ENCODE peak calls at places on chromosomes 3 and 15, in ten cellular contexts. One of them, this sample, is unnamed.

GRCh38 chr15:93587046-93587445 is 498.0 kb upstream of the RGMA start:
- DNase-seq in dorsolateral prefrontal cortex: no peak
- DNase-seq in AG04450: no peak
- DNase-seq in NB4: no peak
- DNase-seq in AG09319: no peak
- DNase-seq in AG10803: no peak
- DNase-seq in progenitor cell of endocrine pancreas: no peak
- DNase-seq in osteocyte: no peak
- DNase-seq in stomach: no peak
- DNase-seq in esophagus muscularis mucosa: no peak
- DNase-seq in this sample: no peak

GRCh38 chr3:129421988-129422745 is 6.3 kb downstream of the EFCAB12 start:
- DNase-seq in dorsolateral prefrontal cortex: no peak
- DNase-seq in AG04450: no peak
- DNase-seq in NB4: no peak
- DNase-seq in AG09319: no peak
- DNase-seq in AG10803: no peak
- DNase-seq in progenitor cell of endocrine pancreas: no peak
- DNase-seq in osteocyte: no peak
- DNase-seq in stomach: no peak
- DNase-seq in esophagus muscularis mucosa: no peak
- DNase-seq in this sample: no peak

GRCh38 chr3:132973441-132973840 is 64.8 kb upstream of the TMEM108 start:
- DNase-seq in dorsolateral prefrontal cortex: no peak
- DNase-seq in AG04450: no peak
- DNase-seq in NB4: no peak
- DNase-seq in AG09319: no peak
- DNase-seq in AG10803: no peak
- DNase-seq in progenitor cell of endocrine pancreas: no peak
- DNase-seq in osteocyte: no peak
- DNase-seq in stomach: no peak
- DNase-seq in esophagus muscularis mucosa: no peak
- DNase-seq in this sample: no peak

GRCh38 chr15:99605990-99606389 is 40.2 kb downstream of the MEF2A start:
- DNase-seq in dorsolateral prefrontal cortex: no peak
- DNase-seq in AG04450: no peak
- DNase-seq in NB4: no peak
- DNase-seq in AG09319: no peak
- DNase-seq in AG10803: no peak
- DNase-seq in progenitor cell of endocrine pancreas: no peak
- DNase-seq in osteocyte: no peak
- DNase-seq in stomach: no peak
- DNase-seq in esophagus muscularis mucosa: no peak
- DNase-seq in this sample: no peak

GRCh38 chr3:44962606-44963393 is 13.2 kb downstream of the ZDHHC3 start:
- DNase-seq in dorsolateral prefrontal cortex: no peak
- DNase-seq in AG04450: no peak
- DNase-seq in NB4: no peak
- DNase-seq in AG09319: no peak
- DNase-seq in AG10803: no peak
- DNase-seq in progenitor cell of endocrine pancreas: no peak
- DNase-seq in osteocyte: no peak
- DNase-seq in stomach: no peak
- DNase-seq in esophagus muscularis mucosa: no peak
- DNase-seq in this sample: peak

GRCh38 chr3:16587047-16587702 is 18.0 kb downstream of the DAZL start:
- DNase-seq in dorsolateral prefrontal cortex: no peak
- DNase-seq in AG04450: no peak
- DNase-seq in NB4: no peak
- DNase-seq in AG09319: no peak
- DNase-seq in AG10803: no peak
- DNase-seq in progenitor cell of endocrine pancreas: no peak
- DNase-seq in osteocyte: no peak
- DNase-seq in stomach: no peak
- DNase-seq in esophagus muscularis mucosa: no peak
- DNase-seq in this sample: no peak

GRCh38 chr15:66833372-66833771 is 131.3 kb downstream of the SMAD6 start:
- DNase-seq in dorsolateral prefrontal cortex: no peak
- DNase-seq in AG04450: no peak
- DNase-seq in NB4: peak
- DNase-seq in AG09319: no peak
- DNase-seq in AG10803: no peak
- DNase-seq in progenitor cell of endocrine pancreas: no peak
- DNase-seq in osteocyte: no peak
- DNase-seq in stomach: no peak
- DNase-seq in esophagus muscularis mucosa: no peak
- DNase-seq in this sample: no peak

GRCh38 chr3:110318108-110318507 is 753.5 kb upstream of the NECTIN3 start:
- DNase-seq in dorsolateral prefrontal cortex: no peak
- DNase-seq in AG04450: no peak
- DNase-seq in NB4: no peak
- DNase-seq in AG09319: no peak
- DNase-seq in AG10803: peak
- DNase-seq in progenitor cell of endocrine pancreas: no peak
- DNase-seq in osteocyte: no peak
- DNase-seq in stomach: no peak
- DNase-seq in esophagus muscularis mucosa: no peak
- DNase-seq in this sample: no peak

GRCh38 chr15:78415284-78415683 is 22.7 kb upstream of the IREB2 start:
- DNase-seq in dorsolateral prefrontal cortex: no peak
- DNase-seq in AG04450: no peak
- DNase-seq in NB4: peak
- DNase-seq in AG09319: no peak
- DNase-seq in AG10803: peak
- DNase-seq in progenitor cell of endocrine pancreas: no peak
- DNase-seq in osteocyte: no peak
- DNase-seq in stomach: no peak
- DNase-seq in esophagus muscularis mucosa: no peak
- DNase-seq in this sample: no peak

GRCh38 chr3:134030801-134031619 is 1.3 kb upstream of the SLCO2A1 start:
- DNase-seq in dorsolateral prefrontal cortex: no peak
- DNase-seq in AG04450: no peak
- DNase-seq in NB4: no peak
- DNase-seq in AG09319: no peak
- DNase-seq in AG10803: no peak
- DNase-seq in progenitor cell of endocrine pancreas: no peak
- DNase-seq in osteocyte: no peak
- DNase-seq in stomach: no peak
- DNase-seq in esophagus muscularis mucosa: peak
- DNase-seq in this sample: no peak

GRCh38 chr3:134031620-134031915 is 1.8 kb upstream of the SLCO2A1 start:
- DNase-seq in dorsolateral prefrontal cortex: no peak
- DNase-seq in AG04450: no peak
- DNase-seq in NB4: no peak
- DNase-seq in AG09319: no peak
- DNase-seq in AG10803: no peak
- DNase-seq in progenitor cell of endocrine pancreas: no peak
- DNase-seq in osteocyte: no peak
- DNase-seq in stomach: no peak
- DNase-seq in esophagus muscularis mucosa: peak
- DNase-seq in this sample: no peak

GRCh38 chr3:134035836-134036235 is 6.1 kb upstream of the SLCO2A1 start:
- DNase-seq in dorsolateral prefrontal cortex: no peak
- DNase-seq in AG04450: no peak
- DNase-seq in NB4: no peak
- DNase-seq in AG09319: no peak
- DNase-seq in AG10803: no peak
- DNase-seq in progenitor cell of endocrine pancreas: no peak
- DNase-seq in osteocyte: peak
- DNase-seq in stomach: no peak
- DNase-seq in esophagus muscularis mucosa: no peak
- DNase-seq in this sample: no peak

GRCh38 chr3:134034005-134034785 is 4.5 kb upstream of the SLCO2A1 start:
- DNase-seq in dorsolateral prefrontal cortex: no peak
- DNase-seq in AG04450: peak
- DNase-seq in NB4: no peak
- DNase-seq in AG09319: no peak
- DNase-seq in AG10803: peak
- DNase-seq in progenitor cell of endocrine pancreas: no peak
- DNase-seq in osteocyte: peak
- DNase-seq in stomach: no peak
- DNase-seq in esophagus muscularis mucosa: peak
- DNase-seq in this sample: no peak

GRCh38 chr3:134033315-134033996 is 3.7 kb upstream of the SLCO2A1 start:
- DNase-seq in dorsolateral prefrontal cortex: no peak
- DNase-seq in AG04450: no peak
- DNase-seq in NB4: no peak
- DNase-seq in AG09319: no peak
- DNase-seq in AG10803: no peak
- DNase-seq in progenitor cell of endocrine pancreas: no peak
- DNase-seq in osteocyte: peak
- DNase-seq in stomach: no peak
- DNase-seq in esophagus muscularis mucosa: peak
- DNase-seq in this sample: no peak
- TF ChIP-seq CTCF in dorsolateral prefrontal cortex: no peak
- TF ChIP-seq CTCF in AG04450: no peak
- TF ChIP-seq CTCF in NB4: no peak
- TF ChIP-seq CTCF in AG09319: no peak
- TF ChIP-seq CTCF in AG10803: no peak
- TF ChIP-seq CTCF in progenitor cell of endocrine pancreas: no peak
- TF ChIP-seq CTCF in osteocyte: no peak
- TF ChIP-seq CTCF in stomach: no peak
- TF ChIP-seq CTCF in esophagus muscularis mucosa: no peak
- TF ChIP-seq CTCF in this sample: no peak

DNA sequence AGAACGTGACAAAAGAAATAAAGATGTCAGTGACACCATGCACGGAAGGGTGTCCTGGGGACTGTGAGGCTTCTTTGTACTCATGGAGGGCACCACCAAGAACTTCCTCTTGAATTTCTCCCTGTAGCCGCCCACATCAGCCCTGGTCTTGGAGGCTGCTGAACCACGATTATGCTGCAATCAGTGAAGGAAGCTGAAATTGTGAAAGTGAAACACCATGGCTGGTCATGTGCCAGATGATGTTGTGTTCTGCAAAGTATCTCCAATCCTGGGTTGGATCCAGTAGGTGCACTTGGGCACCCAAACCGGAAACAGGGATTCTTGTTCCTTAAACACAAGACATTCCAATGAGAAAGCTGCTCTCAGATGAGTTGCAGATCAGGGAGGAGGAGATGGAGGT is 104.4 kb upstream of the GOLGA6L6 start:
- DNase-seq in dorsolateral prefrontal cortex: no peak
- DNase-seq in AG04450: no peak
- DNase-seq in NB4: peak
- DNase-seq in AG09319: no peak
- DNase-seq in AG10803: peak
- DNase-seq in progenitor cell of endocrine pancreas: no peak
- DNase-seq in osteocyte: no peak
- DNase-seq in stomach: no peak
- DNase-seq in esophagus muscularis mucosa: no peak
- DNase-seq in this sample: peak
- TF ChIP-seq CTCF in dorsolateral prefrontal cortex: no peak
- TF ChIP-seq CTCF in AG04450: no peak
- TF ChIP-seq CTCF in NB4: no peak
- TF ChIP-seq CTCF in AG09319: no peak
- TF ChIP-seq CTCF in AG10803: no peak
- TF ChIP-seq CTCF in progenitor cell of endocrine pancreas: no peak
- TF ChIP-seq CTCF in osteocyte: no peak
- TF ChIP-seq CTCF in stomach: no peak
- TF ChIP-seq CTCF in esophagus muscularis mucosa: no peak
- TF ChIP-seq CTCF in this sample: no peak

GRCh38 chr3:136861890-136862610 is at the start of gene NCK1:
- DNase-seq in dorsolateral prefrontal cortex: peak
- DNase-seq in AG04450: peak
- DNase-seq in NB4: peak
- DNase-seq in AG09319: peak
- DNase-seq in AG10803: peak
- DNase-seq in progenitor cell of endocrine pancreas: peak
- DNase-seq in osteocyte: peak
- DNase-seq in stomach: peak
- DNase-seq in esophagus muscularis mucosa: peak
- DNase-seq in this sample: peak
- TF ChIP-seq CTCF in dorsolateral prefrontal cortex: no peak
- TF ChIP-seq CTCF in AG04450: no peak
- TF ChIP-seq CTCF in NB4: no peak
- TF ChIP-seq CTCF in AG09319: no peak
- TF ChIP-seq CTCF in AG10803: peak
- TF ChIP-seq CTCF in progenitor cell of endocrine pancreas: peak
- TF ChIP-seq CTCF in osteocyte: peak
- TF ChIP-seq CTCF in stomach: no peak
- TF ChIP-seq CTCF in esophagus muscularis mucosa: no peak
- TF ChIP-seq CTCF in this sample: no peak

GRCh38 chr15:53665930-53666329 is 93.5 kb downstream of the WDR72 start:
- DNase-seq in dorsolateral prefrontal cortex: no peak
- DNase-seq in AG04450: no peak
- DNase-seq in NB4: no peak
- DNase-seq in AG09319: no peak
- DNase-seq in AG10803: no peak
- DNase-seq in progenitor cell of endocrine pancreas: no peak
- DNase-seq in osteocyte: no peak
- DNase-seq in stomach: no peak
- DNase-seq in esophagus muscularis mucosa: no peak
- DNase-seq in this sample: no peak
- TF ChIP-seq CTCF in dorsolateral prefrontal cortex: no peak
- TF ChIP-seq CTCF in AG04450: no peak
- TF ChIP-seq CTCF in NB4: peak
- TF ChIP-seq CTCF in AG09319: no peak
- TF ChIP-seq CTCF in AG10803: no peak
- TF ChIP-seq CTCF in progenitor cell of endocrine pancreas: peak
- TF ChIP-seq CTCF in osteocyte: peak
- TF ChIP-seq CTCF in stomach: no peak
- TF ChIP-seq CTCF in esophagus muscularis mucosa: no peak
- TF ChIP-seq CTCF in this sample: no peak

GRCh38 chr3:37214076-37214475 is 39.7 kb upstream of the LRRFIP2 start:
- DNase-seq in dorsolateral prefrontal cortex: no peak
- DNase-seq in AG04450: no peak
- DNase-seq in NB4: no peak
- DNase-seq in AG09319: no peak
- DNase-seq in AG10803: no peak
- DNase-seq in progenitor cell of endocrine pancreas: no peak
- DNase-seq in osteocyte: no peak
- DNase-seq in stomach: no peak
- DNase-seq in esophagus muscularis mucosa: no peak
- DNase-seq in this sample: no peak

GRCh38 chr3:37216597-37217097 is 42.3 kb upstream of the LRRFIP2 start:
- DNase-seq in dorsolateral prefrontal cortex: no peak
- DNase-seq in AG04450: no peak
- DNase-seq in NB4: no peak
- DNase-seq in AG09319: no peak
- DNase-seq in AG10803: no peak
- DNase-seq in progenitor cell of endocrine pancreas: no peak
- DNase-seq in osteocyte: no peak
- DNase-seq in stomach: no peak
- DNase-seq in esophagus muscularis mucosa: no peak
- DNase-seq in this sample: no peak

GRCh38 chr3:37218206-37218605 is 43.8 kb upstream of the LRRFIP2 start:
- DNase-seq in dorsolateral prefrontal cortex: no peak
- DNase-seq in AG04450: no peak
- DNase-seq in NB4: no peak
- DNase-seq in AG09319: no peak
- DNase-seq in AG10803: no peak
- DNase-seq in progenitor cell of endocrine pancreas: no peak
- DNase-seq in osteocyte: no peak
- DNase-seq in stomach: no peak
- DNase-seq in esophagus muscularis mucosa: no peak
- DNase-seq in this sample: no peak

GRCh38 chr3:37221407-37221806 is 47.0 kb upstream of the LRRFIP2 start:
- DNase-seq in dorsolateral prefrontal cortex: no peak
- DNase-seq in AG04450: no peak
- DNase-seq in NB4: no peak
- DNase-seq in AG09319: no peak
- DNase-seq in AG10803: peak
- DNase-seq in progenitor cell of endocrine pancreas: no peak
- DNase-seq in osteocyte: no peak
- DNase-seq in stomach: no peak
- DNase-seq in esophagus muscularis mucosa: no peak
- DNase-seq in this sample: no peak

GRCh38 chr3:37217098-37217849 is 42.9 kb upstream of the LRRFIP2 start:
- DNase-seq in dorsolateral prefrontal cortex: no peak
- DNase-seq in AG04450: no peak
- DNase-seq in NB4: no peak
- DNase-seq in AG09319: no peak
- DNase-seq in AG10803: no peak
- DNase-seq in progenitor cell of endocrine pancreas: no peak
- DNase-seq in osteocyte: no peak
- DNase-seq in stomach: no peak
- DNase-seq in esophagus muscularis mucosa: no peak
- DNase-seq in this sample: no peak
- TF ChIP-seq CTCF in dorsolateral prefrontal cortex: no peak
- TF ChIP-seq CTCF in AG04450: no peak
- TF ChIP-seq CTCF in NB4: no peak
- TF ChIP-seq CTCF in AG09319: no peak
- TF ChIP-seq CTCF in AG10803: no peak
- TF ChIP-seq CTCF in progenitor cell of endocrine pancreas: no peak
- TF ChIP-seq CTCF in osteocyte: no peak
- TF ChIP-seq CTCF in stomach: no peak
- TF ChIP-seq CTCF in esophagus muscularis mucosa: no peak
- TF ChIP-seq CTCF in this sample: no peak